ENCODE peak calls at places on chromosomes 7 and 10, in seven cellular contexts. N is GM23338; O is spleen; D is fibroblast of lung; X is CD8-positive, alpha-beta T cell; E is ascending aorta; K is MM.1S. T is an unnamed sample. For H3K36me3, the result is how much of the 10 kb centered on the place peaks cover.

GRCh38 chr7:157553256-157553655 is 216.5 kb downstream of the DNAJB6 start:
- DNase-seq in N (no peak), O (peak), D (no peak), X (no peak), E (no peak), K (no peak), T (no peak)

GRCh38 chr7:101746311-101746710 is 71.1 kb upstream of the CUX1 start:
- DNase-seq in N (no peak), O (no peak), D (no peak), X (no peak), E (no peak), K (no peak), T (no peak)

GRCh38 chr10:80184291-80184690 is 21.0 kb downstream of the ANXA11 start:
- DNase-seq in N (no peak), O (no peak), D (no peak), X (no peak), E (no peak), K (no peak), T (no peak)

GRCh38 chr7:79282882-79283602 is 170.4 kb downstream of the MAGI2 start:
- DNase-seq in N (no peak), O (no peak), D (peak), X (no peak), E (no peak), K (no peak), T (no peak)

GRCh38 chr10:5443429-5443828 is 31.1 kb downstream of the NET1 start:
- DNase-seq in N (no peak), O (no peak), D (no peak), X (no peak), E (no peak), K (peak), T (no peak)

GRCh38 chr7:152351168-152351567 is 84.6 kb downstream of the KMT2C start:
- DNase-seq in N (no peak), O (no peak), D (peak), X (no peak), E (no peak), K (no peak), T (no peak)

GRCh38 chr10:27713906-27714305 is 31.7 kb downstream of the MKX start:
- DNase-seq in N (no peak), O (no peak), D (peak), X (no peak), E (peak), K (no peak), T (peak)

GRCh38 chr10:11853468-11853867 is 30.3 kb downstream of the PROSER2 start:
- DNase-seq in N (peak), O (no peak), D (no peak), X (no peak), E (no peak), K (no peak), T (no peak)

GRCh38 chr7:100825760-100826545 is 1.4 kb downstream of the EPHB4 start:
- DNase-seq in N (peak), O (no peak), D (peak), X (no peak), E (no peak), K (no peak), T (peak)

GRCh38 chr7:123502216-123502615 is 32.2 kb downstream of the IQUB start:
- DNase-seq in N (peak), O (no peak), D (no peak), X (no peak), E (no peak), K (no peak), T (no peak)

GRCh38 chr7:137096607-137097006 is 228.2 kb downstream of the CHRM2 start:
- DNase-seq in N (no peak), O (no peak), D (peak), X (no peak), E (no peak), K (no peak), T (no peak)

GRCh38 chr7:50795831-50796230 is 13.1 kb upstream of the GRB10 start:
- DNase-seq in N (no peak), O (no peak), D (no peak), X (no peak), E (no peak), K (no peak), T (no peak)

GRCh38 chr7:90958669-90959068 is 305.6 kb upstream of the FZD1 start:
- DNase-seq in N (no peak), O (no peak), D (peak), X (no peak), E (no peak), K (no peak), T (peak)

GRCh38 chr7:26510226-26510957 is 218.7 kb downstream of the SNX10 start:
- DNase-seq in N (no peak), O (no peak), D (no peak), X (no peak), E (no peak), K (no peak), T (no peak)

GRCh38 chr7:65307651-65308299 is 65.9 kb upstream of the ZNF92 start:
- DNase-seq in N (peak), O (no peak), D (peak), X (peak), E (no peak), K (peak), T (peak)

GRCh38 chr7:2646680-2647571 is 15.1 kb downstream of the TTYH3 start:
- DNase-seq in N (peak), O (no peak), D (no peak), X (no peak), E (no peak), K (no peak), T (no peak)

GRCh38 chr10:105843786-105844560 is 1202.9 kb downstream of the SORCS3 start:
- DNase-seq in N (peak), O (no peak), D (no peak), X (no peak), E (no peak), K (no peak), T (no peak)

GRCh38 chr10:20002657-20003056 is 186.4 kb downstream of the PLXDC2 start:
- DNase-seq in N (no peak), O (no peak), D (no peak), X (no peak), E (no peak), K (no peak), T (no peak)

GRCh38 chr7:36719233-36719632 is 5.1 kb downstream of the AOAH start:
- DNase-seq in N (no peak), O (no peak), D (no peak), X (no peak), E (no peak), K (no peak), T (no peak)

GRCh38 chr7:158782638-158783490 is 46.4 kb downstream of the ESYT2 start:
- DNase-seq in N (peak), O (no peak), D (peak), X (no peak), E (peak), K (no peak), T (peak)

GRCh38 chr7:135801045-135801693 is 52.6 kb upstream of the FAM180A start:
- DNase-seq in N (peak), O (no peak), D (peak), X (peak), E (no peak), K (peak), T (peak)

GRCh38 chr7:20786779-20787651 is at the start of gene SP8:
- DNase-seq in N (peak), O (no peak), D (no peak), X (no peak), E (no peak), K (no peak), T (peak)

GRCh38 chr7:143363011-143363937 is 761 bp upstream of the FAM131B start:
- DNase-seq in N (no peak), O (no peak), D (no peak), X (no peak), E (no peak), K (no peak), T (no peak)

GRCh38 chr7:41891967-41892755 is 189.3 kb upstream of the INHBA start:
- DNase-seq in N (peak), O (no peak), D (no peak), X (no peak), E (no peak), K (no peak), T (no peak)
- H3K36me3 ChIP-seq in N (under half), O (under half), D (under half), X (under half), E (under half), K (under half), T (under half)

DNA sequence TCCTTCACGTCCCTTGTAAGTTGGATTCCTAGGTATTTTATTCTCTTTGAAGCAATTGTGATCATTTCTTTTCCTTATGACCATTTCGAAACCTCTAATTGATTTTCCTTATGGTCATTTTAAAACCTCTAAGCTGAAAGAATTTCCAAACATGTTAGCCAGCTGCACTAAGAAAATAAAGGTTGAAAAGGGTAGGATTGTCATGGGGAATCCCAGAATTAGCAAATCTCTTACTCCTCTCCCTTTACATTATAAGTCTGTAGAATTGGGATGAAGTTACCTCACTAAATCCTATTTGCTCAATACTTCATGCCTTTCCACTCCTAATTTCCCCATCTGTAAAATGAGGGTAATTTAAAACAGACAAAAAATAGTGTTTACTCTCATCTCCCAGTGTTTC is 79.5 kb downstream of the FAM185A start:
- DNase-seq in N (no peak), O (no peak), D (no peak), X (no peak), E (no peak), K (no peak), T (no peak)
- H3K4me3 ChIP-seq in N (no peak), O (no peak), D (no peak), X (no peak), E (no peak), K (no peak), T (no peak)

GRCh38 chr10:73060738-73061635 is 35.7 kb downstream of the P4HA1 start:
- DNase-seq in N (peak), O (no peak), D (peak), X (no peak), E (no peak), K (peak), T (peak)
- TF ChIP-seq CTCF in N (peak), O (peak), D (peak), X (peak), E (no peak), K (peak), T (peak)

DNA sequence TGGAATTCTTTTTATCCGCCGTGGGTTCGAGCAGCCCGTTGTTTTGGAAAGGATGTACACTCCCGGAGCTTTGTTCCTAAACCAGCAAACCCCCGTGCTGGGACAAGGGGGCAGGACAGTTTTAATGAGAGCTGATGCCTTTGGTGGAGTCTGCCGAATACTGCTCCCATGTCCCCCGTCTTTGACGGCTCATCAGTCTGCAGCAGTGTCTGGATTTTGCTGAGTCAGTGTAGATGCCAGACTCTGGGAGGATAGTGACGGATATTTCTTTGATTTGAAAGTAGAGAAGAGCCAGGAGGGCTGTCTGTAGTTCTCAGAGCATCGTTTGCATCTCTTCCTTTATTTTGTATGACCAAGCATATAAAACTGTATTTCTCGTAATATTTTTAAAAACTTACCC is 74.9 kb upstream of the BTBD16 start:
- DNase-seq in N (no peak), O (no peak), D (no peak), X (no peak), E (no peak), K (no peak), T (no peak)
- H3K36me3 ChIP-seq in N (under half), O (under half), D (under half), X (under half), E (under half), K (under half), T (under half)

DNA sequence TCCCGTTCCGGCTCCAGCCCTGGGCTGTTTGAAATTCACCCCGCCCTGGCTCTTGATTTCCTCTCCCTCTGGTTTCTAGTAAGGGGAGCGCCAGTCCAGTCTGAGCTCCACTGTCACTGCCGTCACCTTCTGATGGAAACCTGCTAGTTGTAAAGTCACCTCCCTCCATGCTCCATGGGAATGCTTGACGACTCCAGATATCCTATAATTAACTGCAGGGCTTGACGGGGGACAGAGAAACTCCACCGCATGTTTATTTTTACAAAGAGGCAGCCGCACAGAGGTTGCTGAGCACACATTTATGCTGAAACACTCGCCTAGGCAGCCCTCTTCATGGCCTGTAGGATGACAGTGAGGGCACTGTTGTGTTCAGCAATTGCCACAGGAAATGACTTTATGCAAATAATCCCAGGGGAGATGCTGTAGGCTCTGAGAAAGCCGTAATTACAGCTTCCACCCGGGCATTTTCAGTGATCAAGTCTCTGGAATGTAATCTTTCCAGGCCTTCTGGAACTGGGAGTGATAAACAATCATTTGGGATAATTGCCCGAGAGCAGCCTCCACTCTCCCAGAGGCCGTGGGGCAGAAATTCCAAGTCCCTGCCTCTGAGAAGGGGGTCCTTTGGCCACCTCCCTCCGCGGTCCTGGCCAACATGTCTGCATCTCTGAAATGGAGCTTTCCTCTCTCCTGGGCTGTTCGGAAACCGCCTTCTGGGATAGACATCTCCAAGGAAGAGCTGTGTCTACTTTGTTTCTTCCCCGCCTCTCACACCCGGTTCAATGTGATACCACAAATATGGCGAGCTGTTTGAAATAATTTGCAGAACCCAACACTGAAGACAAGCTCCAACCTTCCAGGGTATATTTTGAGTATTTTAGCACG is 300.5 kb downstream of the KLF6 start:
- DNase-seq in N (no peak), O (no peak), D (peak), X (no peak), E (no peak), K (no peak), T (peak)
- H3K4me3 ChIP-seq in N (no peak), O (no peak), D (no peak), X (no peak), E (no peak), K (no peak), T (no peak)

GRCh38 chr10:93746844-93747284 is 10.9 kb upstream of the LGI1 start:
- DNase-seq in N (peak), O (no peak), D (peak), X (no peak), E (no peak), K (peak), T (no peak)
- TF ChIP-seq CTCF in N (peak), O (no peak), D (peak), X (no peak), E (no peak), K (peak), T (no peak)

GRCh38 chr10:31032515-31033132 is 959 bp upstream of the ZNF438 start:
- DNase-seq in N (no peak), O (peak), D (no peak), X (no peak), E (peak), K (no peak), T (no peak)

GRCh38 chr10:31031205-31031665 is 430 bp downstream of the ZNF438 start:
- DNase-seq in N (no peak), O (no peak), D (no peak), X (no peak), E (no peak), K (no peak), T (no peak)

GRCh38 chr10:31033166-31033565 is 1.5 kb upstream of the ZNF438 start:
- DNase-seq in N (no peak), O (no peak), D (no peak), X (no peak), E (no peak), K (no peak), T (no peak)

GRCh38 chr10:31030800-31031199 is 865 bp downstream of the ZNF438 start:
- DNase-seq in N (no peak), O (no peak), D (no peak), X (no peak), E (no peak), K (no peak), T (no peak)

GRCh38 chr10:31031666-31032514 is at the start of gene ZNF438:
- DNase-seq in N (peak), O (peak), D (peak), X (peak), E (peak), K (peak), T (peak)
- H3K36me3 ChIP-seq in N (under half), O (under half), D (under half), X (under half), E (under half), K (under half), T (under half)

DNA sequence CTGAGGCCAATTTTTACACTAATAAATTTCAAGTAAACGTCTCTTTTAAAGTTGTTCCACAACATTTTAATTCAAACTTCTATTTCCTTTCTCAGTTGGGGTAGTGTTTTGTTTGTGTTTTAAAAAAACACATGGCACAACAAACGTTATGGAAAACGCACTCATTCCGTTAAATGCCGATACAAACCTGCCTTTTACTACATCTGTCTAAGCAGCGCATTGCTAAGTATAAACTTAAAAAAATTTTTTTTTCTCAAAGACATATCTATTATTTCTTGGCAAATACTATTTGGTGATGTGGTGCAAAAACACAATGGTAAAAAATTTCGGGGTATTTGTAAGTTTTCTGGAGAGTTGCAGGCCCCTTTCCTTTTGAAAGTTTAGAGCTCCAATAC is 1.4 kb downstream of the SKIDA1 start:
- DNase-seq in N (no peak), O (no peak), D (no peak), X (no peak), E (no peak), K (no peak), T (no peak)
- H3K4me3 ChIP-seq in N (peak), O (no peak), D (no peak), X (no peak), E (peak), K (no peak), T (peak)

GRCh38 chr7:149729586-149729982 is 43.8 kb downstream of the ZNF467 start:
- DNase-seq in N (no peak), O (peak), D (no peak), X (no peak), E (no peak), K (no peak), T (no peak)

GRCh38 chr7:149731207-149731955 is 42.0 kb downstream of the ZNF467 start:
- DNase-seq in N (no peak), O (peak), D (no peak), X (no peak), E (no peak), K (no peak), T (no peak)

GRCh38 chr7:149728491-149729375 is 44.7 kb downstream of the ZNF467 start:
- DNase-seq in N (no peak), O (peak), D (no peak), X (no peak), E (no peak), K (no peak), T (no peak)

GRCh38 chr7:149732111-149732561 is 41.3 kb downstream of the ZNF467 start:
- DNase-seq in N (no peak), O (peak), D (no peak), X (no peak), E (peak), K (no peak), T (no peak)

DNA sequence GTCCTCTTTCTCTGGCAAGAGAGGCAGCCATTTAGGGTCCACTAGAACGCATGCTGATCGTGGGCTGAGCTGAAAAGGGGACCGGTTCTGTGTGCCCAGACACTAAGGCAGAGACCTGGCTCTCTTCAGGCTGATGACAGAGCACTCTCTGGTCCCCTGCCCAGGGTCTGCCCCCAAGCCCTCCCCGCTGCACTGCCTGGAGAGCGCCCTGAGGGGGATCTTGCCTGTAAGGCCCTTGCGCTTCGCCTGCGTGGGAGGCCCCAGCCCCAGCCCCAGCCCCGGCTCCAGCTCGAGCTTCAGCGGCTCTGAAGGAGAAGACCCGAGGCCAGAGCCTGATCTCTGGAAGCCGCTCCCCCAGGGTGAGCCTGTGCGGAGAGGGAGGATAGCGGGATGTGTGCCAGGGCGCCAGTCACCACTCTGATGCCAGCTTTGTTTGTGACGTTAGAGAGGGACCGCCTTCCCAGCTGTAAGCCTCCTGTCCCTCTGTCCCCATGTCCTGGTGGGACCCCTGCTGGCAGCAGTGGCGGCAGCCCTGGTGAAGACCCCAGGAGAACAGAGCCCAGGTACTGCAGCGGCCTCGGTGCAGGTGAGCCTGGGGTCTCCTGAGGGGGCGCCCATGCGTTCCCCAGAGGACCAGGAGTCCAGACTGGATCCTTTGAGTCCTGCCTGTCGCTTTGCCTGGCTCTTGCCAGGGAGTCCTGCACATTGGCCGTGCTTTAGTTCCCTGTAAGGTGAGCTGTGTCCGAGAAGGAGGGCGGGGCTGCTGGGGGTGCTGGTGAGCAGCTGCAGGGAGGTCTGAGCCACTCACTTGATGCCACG is 43.2 kb downstream of the ZNF467 start:
- DNase-seq in N (no peak), O (peak), D (no peak), X (no peak), E (no peak), K (no peak), T (no peak)
- TF ChIP-seq CTCF in N (peak), O (no peak), D (no peak), X (no peak), E (no peak), K (no peak), T (no peak)

GRCh38 chr7:1486571-1486970 is 17.6 kb downstream of the INTS1 start:
- DNase-seq in N (no peak), O (no peak), D (no peak), X (no peak), E (no peak), K (no peak), T (no peak)
- H3K36me3 ChIP-seq in N (under half), O (half or more), D (under half), X (under half), E (half or more), K (under half), T (under half)